ENCODE peak calls at places on chromosomes 3 and 15, in seven cellular contexts. One of them, this sample, is unnamed.

GRCh38 chr3:108897883-108898282 is 55.8 kb downstream of the GUCA1C start:
- DNase-seq in HepG2: no peak
- DNase-seq in heart left ventricle: no peak
- DNase-seq in suprapubic skin: no peak
- DNase-seq in tibial nerve: no peak
- DNase-seq in sigmoid colon: no peak
- DNase-seq in Peyer's patch: no peak
- DNase-seq in this sample: no peak

GRCh38 chr3:52346623-52347530 is 30.8 kb downstream of the DNAH1 start:
- DNase-seq in HepG2: no peak
- DNase-seq in heart left ventricle: peak
- DNase-seq in suprapubic skin: no peak
- DNase-seq in tibial nerve: no peak
- DNase-seq in sigmoid colon: no peak
- DNase-seq in Peyer's patch: no peak
- DNase-seq in this sample: no peak

GRCh38 chr15:90062023-90062728 is 40.1 kb downstream of the IDH2 start:
- DNase-seq in HepG2: no peak
- DNase-seq in heart left ventricle: peak
- DNase-seq in suprapubic skin: no peak
- DNase-seq in tibial nerve: no peak
- DNase-seq in sigmoid colon: no peak
- DNase-seq in Peyer's patch: peak
- DNase-seq in this sample: peak

GRCh38 chr3:141498592-141499223 is 11.9 kb downstream of the RASA2 start:
- DNase-seq in HepG2: no peak
- DNase-seq in heart left ventricle: peak
- DNase-seq in suprapubic skin: no peak
- DNase-seq in tibial nerve: peak
- DNase-seq in sigmoid colon: no peak
- DNase-seq in Peyer's patch: no peak
- DNase-seq in this sample: no peak

GRCh38 chr15:27704939-27705514 is 394.1 kb downstream of the OCA2 start:
- DNase-seq in HepG2: no peak
- DNase-seq in heart left ventricle: no peak
- DNase-seq in suprapubic skin: no peak
- DNase-seq in tibial nerve: no peak
- DNase-seq in sigmoid colon: no peak
- DNase-seq in Peyer's patch: no peak
- DNase-seq in this sample: no peak

GRCh38 chr15:84781505-84781904 is 33.1 kb downstream of the ZNF592 start:
- DNase-seq in HepG2: no peak
- DNase-seq in heart left ventricle: no peak
- DNase-seq in suprapubic skin: no peak
- DNase-seq in tibial nerve: no peak
- DNase-seq in sigmoid colon: no peak
- DNase-seq in Peyer's patch: no peak
- DNase-seq in this sample: no peak

GRCh38 chr3:56819016-56819809 is 17.5 kb upstream of the ARHGEF3 start:
- DNase-seq in HepG2: peak
- DNase-seq in heart left ventricle: no peak
- DNase-seq in suprapubic skin: no peak
- DNase-seq in tibial nerve: no peak
- DNase-seq in sigmoid colon: no peak
- DNase-seq in Peyer's patch: no peak
- DNase-seq in this sample: no peak

GRCh38 chr3:11236588-11237461 is 35.4 kb upstream of the ATG7 start:
- DNase-seq in HepG2: peak
- DNase-seq in heart left ventricle: peak
- DNase-seq in suprapubic skin: no peak
- DNase-seq in tibial nerve: peak
- DNase-seq in sigmoid colon: no peak
- DNase-seq in Peyer's patch: peak
- DNase-seq in this sample: peak

GRCh38 chr15:66945842-66946241 is 119.6 kb upstream of the SMAD3 start:
- DNase-seq in HepG2: no peak
- DNase-seq in heart left ventricle: no peak
- DNase-seq in suprapubic skin: no peak
- DNase-seq in tibial nerve: no peak
- DNase-seq in sigmoid colon: peak
- DNase-seq in Peyer's patch: no peak
- DNase-seq in this sample: no peak

GRCh38 chr3:155069729-155070128 is 10.4 kb upstream of the MME start:
- DNase-seq in HepG2: no peak
- DNase-seq in heart left ventricle: no peak
- DNase-seq in suprapubic skin: no peak
- DNase-seq in tibial nerve: no peak
- DNase-seq in sigmoid colon: no peak
- DNase-seq in Peyer's patch: no peak
- DNase-seq in this sample: no peak

GRCh38 chr3:157572559-157573270 is 69.5 kb upstream of the VEPH1 start:
- DNase-seq in HepG2: peak
- DNase-seq in heart left ventricle: no peak
- DNase-seq in suprapubic skin: no peak
- DNase-seq in tibial nerve: no peak
- DNase-seq in sigmoid colon: no peak
- DNase-seq in Peyer's patch: no peak
- DNase-seq in this sample: no peak

GRCh38 chr3:186216903-186217819 is 108.3 kb upstream of the ETV5 start:
- DNase-seq in HepG2: no peak
- DNase-seq in heart left ventricle: no peak
- DNase-seq in suprapubic skin: no peak
- DNase-seq in tibial nerve: no peak
- DNase-seq in sigmoid colon: no peak
- DNase-seq in Peyer's patch: no peak
- DNase-seq in this sample: no peak

GRCh38 chr3:123291404-123291803 is 89.7 kb downstream of the SEC22A start:
- DNase-seq in HepG2: no peak
- DNase-seq in heart left ventricle: no peak
- DNase-seq in suprapubic skin: no peak
- DNase-seq in tibial nerve: no peak
- DNase-seq in sigmoid colon: peak
- DNase-seq in Peyer's patch: peak
- DNase-seq in this sample: no peak

GRCh38 chr15:90143176-90143655 is 40.9 kb upstream of the IDH2 start:
- DNase-seq in HepG2: no peak
- DNase-seq in heart left ventricle: peak
- DNase-seq in suprapubic skin: no peak
- DNase-seq in tibial nerve: no peak
- DNase-seq in sigmoid colon: peak
- DNase-seq in Peyer's patch: peak
- DNase-seq in this sample: peak

GRCh38 chr3:106030620-106030945 is 161.8 kb upstream of the CBLB start:
- DNase-seq in HepG2: no peak
- DNase-seq in heart left ventricle: no peak
- DNase-seq in suprapubic skin: no peak
- DNase-seq in tibial nerve: no peak
- DNase-seq in sigmoid colon: no peak
- DNase-seq in Peyer's patch: no peak
- DNase-seq in this sample: no peak

GRCh38 chr15:51253385-51253784 is 85.0 kb downstream of the CYP19A1 start:
- DNase-seq in HepG2: no peak
- DNase-seq in heart left ventricle: no peak
- DNase-seq in suprapubic skin: no peak
- DNase-seq in tibial nerve: no peak
- DNase-seq in sigmoid colon: no peak
- DNase-seq in Peyer's patch: no peak
- DNase-seq in this sample: no peak

GRCh38 chr3:124686028-124686670 is 44.1 kb upstream of the UMPS start:
- DNase-seq in HepG2: no peak
- DNase-seq in heart left ventricle: no peak
- DNase-seq in suprapubic skin: no peak
- DNase-seq in tibial nerve: no peak
- DNase-seq in sigmoid colon: no peak
- DNase-seq in Peyer's patch: no peak
- DNase-seq in this sample: no peak

GRCh38 chr3:186361246-186361611 is 805 bp downstream of the DGKG start:
- DNase-seq in HepG2: no peak
- DNase-seq in heart left ventricle: no peak
- DNase-seq in suprapubic skin: no peak
- DNase-seq in tibial nerve: no peak
- DNase-seq in sigmoid colon: no peak
- DNase-seq in Peyer's patch: no peak
- DNase-seq in this sample: no peak

GRCh38 chr3:13051066-13051465 is 22.2 kb downstream of the IQSEC1 start:
- DNase-seq in HepG2: no peak
- DNase-seq in heart left ventricle: no peak
- DNase-seq in suprapubic skin: no peak
- DNase-seq in tibial nerve: no peak
- DNase-seq in sigmoid colon: no peak
- DNase-seq in Peyer's patch: no peak
- DNase-seq in this sample: no peak

GRCh38 chr3:39869890-39870289 is 60.5 kb downstream of the MYRIP start:
- DNase-seq in HepG2: no peak
- DNase-seq in heart left ventricle: no peak
- DNase-seq in suprapubic skin: no peak
- DNase-seq in tibial nerve: no peak
- DNase-seq in sigmoid colon: no peak
- DNase-seq in Peyer's patch: no peak
- DNase-seq in this sample: no peak

GRCh38 chr3:142356818-142357217 is 91.0 kb downstream of the XRN1 start:
- DNase-seq in HepG2: no peak
- DNase-seq in heart left ventricle: no peak
- DNase-seq in suprapubic skin: no peak
- DNase-seq in tibial nerve: no peak
- DNase-seq in sigmoid colon: no peak
- DNase-seq in Peyer's patch: no peak
- DNase-seq in this sample: no peak

GRCh38 chr15:59689626-59690236 is 611 bp upstream of the BNIP2 start:
- DNase-seq in HepG2: peak
- DNase-seq in heart left ventricle: peak
- DNase-seq in suprapubic skin: peak
- DNase-seq in tibial nerve: peak
- DNase-seq in sigmoid colon: peak
- DNase-seq in Peyer's patch: peak
- DNase-seq in this sample: peak
- TF ChIP-seq POLR2A in HepG2: no peak
- TF ChIP-seq POLR2A in heart left ventricle: no peak
- TF ChIP-seq POLR2A in suprapubic skin: peak
- TF ChIP-seq POLR2A in tibial nerve: no peak
- TF ChIP-seq POLR2A in sigmoid colon: no peak
- TF ChIP-seq POLR2A in Peyer's patch: no peak
- TF ChIP-seq POLR2A in this sample: no peak

GRCh38 chr3:63995056-63995576 is 28.2 kb downstream of the PSMD6 start:
- DNase-seq in HepG2: no peak
- DNase-seq in heart left ventricle: no peak
- DNase-seq in suprapubic skin: no peak
- DNase-seq in tibial nerve: no peak
- DNase-seq in sigmoid colon: no peak
- DNase-seq in Peyer's patch: no peak
- DNase-seq in this sample: no peak
- H3K27ac ChIP-seq in HepG2: no peak
- H3K27ac ChIP-seq in heart left ventricle: no peak
- H3K27ac ChIP-seq in suprapubic skin: no peak
- H3K27ac ChIP-seq in tibial nerve: no peak
- H3K27ac ChIP-seq in sigmoid colon: no peak
- H3K27ac ChIP-seq in Peyer's patch: no peak
- H3K27ac ChIP-seq in this sample: no peak

DNA sequence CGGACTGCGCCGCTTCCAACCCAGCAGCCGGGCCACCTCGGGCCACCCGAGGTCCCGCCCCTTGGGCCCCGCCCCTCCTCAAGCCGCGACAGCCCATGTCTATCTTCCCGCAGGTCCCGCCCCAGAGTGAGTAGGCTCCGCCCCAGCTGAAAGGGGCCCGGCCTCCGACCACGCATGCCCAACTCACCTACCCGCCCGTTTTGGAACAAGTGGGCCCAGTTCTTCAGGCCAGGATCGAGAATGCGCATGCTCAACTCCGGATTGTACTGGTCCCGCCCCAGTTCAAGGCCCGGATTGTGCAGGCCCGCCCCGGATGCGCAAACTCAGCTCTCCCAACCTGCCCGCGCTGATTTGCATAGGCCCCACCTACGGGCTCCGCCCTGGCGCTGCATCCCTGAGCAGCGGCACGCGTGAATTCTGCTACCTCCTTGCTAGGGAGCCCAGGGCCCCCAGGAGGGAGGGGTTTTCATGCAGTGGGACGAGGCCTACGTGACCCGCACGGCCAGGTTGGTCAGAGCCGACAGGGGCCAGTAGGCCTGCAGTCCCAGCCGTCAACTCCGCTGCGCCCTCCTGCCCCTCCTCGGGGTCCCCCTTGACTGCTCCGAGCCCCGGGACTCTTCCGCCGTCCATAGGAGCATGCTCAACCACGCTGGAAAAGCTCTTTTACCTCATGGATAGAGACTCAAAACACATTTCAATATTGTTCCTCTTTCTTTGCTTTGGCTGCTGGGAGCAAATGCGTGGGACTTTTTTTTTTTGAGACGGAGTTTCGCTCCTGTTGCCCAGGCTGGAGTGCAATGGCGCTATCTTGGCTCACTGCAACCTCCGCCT is at the start of gene PFKFB4:
- DNase-seq in HepG2: peak
- DNase-seq in heart left ventricle: peak
- DNase-seq in suprapubic skin: peak
- DNase-seq in tibial nerve: peak
- DNase-seq in sigmoid colon: peak
- DNase-seq in Peyer's patch: peak
- DNase-seq in this sample: peak
- TF ChIP-seq POLR2A in HepG2: peak
- TF ChIP-seq POLR2A in heart left ventricle: peak
- TF ChIP-seq POLR2A in suprapubic skin: no peak
- TF ChIP-seq POLR2A in tibial nerve: no peak
- TF ChIP-seq POLR2A in sigmoid colon: no peak
- TF ChIP-seq POLR2A in Peyer's patch: no peak
- TF ChIP-seq POLR2A in this sample: peak

DNA sequence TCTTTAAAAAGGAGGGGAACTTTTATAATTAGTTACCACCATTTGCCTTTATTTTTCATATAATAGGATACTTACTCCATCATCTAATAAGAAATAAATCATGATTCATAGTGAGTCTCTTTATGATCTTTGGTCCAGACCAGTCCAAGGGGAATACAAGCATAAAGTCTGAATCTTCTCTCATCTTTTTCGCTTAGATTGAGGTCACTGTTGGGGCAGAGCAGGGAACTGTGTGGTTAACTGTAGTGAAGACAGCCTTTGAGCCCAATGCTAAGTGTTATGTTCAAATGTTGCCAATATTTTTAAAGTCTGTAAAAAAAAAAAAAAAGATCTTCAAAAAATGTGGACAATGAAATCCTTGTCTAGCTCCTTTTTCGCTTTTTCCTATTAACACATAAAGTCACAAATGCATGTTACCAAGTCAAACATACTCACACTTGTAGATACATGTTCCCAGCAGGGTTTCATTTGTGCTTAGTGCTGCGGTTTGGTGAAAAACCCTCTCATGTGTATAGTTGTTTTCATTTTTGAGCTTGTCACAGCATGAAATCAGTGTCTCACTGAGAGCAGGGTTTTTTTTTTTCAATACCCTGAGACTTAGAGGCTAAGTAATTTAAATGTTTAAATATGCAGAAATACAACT is 72.1 kb downstream of the EPHA3 start:
- DNase-seq in HepG2: no peak
- DNase-seq in heart left ventricle: no peak
- DNase-seq in suprapubic skin: no peak
- DNase-seq in tibial nerve: no peak
- DNase-seq in sigmoid colon: no peak
- DNase-seq in Peyer's patch: no peak
- DNase-seq in this sample: no peak
- H3K27ac ChIP-seq in HepG2: no peak
- H3K27ac ChIP-seq in heart left ventricle: no peak
- H3K27ac ChIP-seq in suprapubic skin: no peak
- H3K27ac ChIP-seq in tibial nerve: no peak
- H3K27ac ChIP-seq in sigmoid colon: no peak
- H3K27ac ChIP-seq in Peyer's patch: no peak
- H3K27ac ChIP-seq in this sample: no peak

GRCh38 chr3:14132120-14132519 is 7.3 kb downstream of the TMEM43 start:
- DNase-seq in HepG2: no peak
- DNase-seq in heart left ventricle: no peak
- DNase-seq in suprapubic skin: no peak
- DNase-seq in tibial nerve: no peak
- DNase-seq in sigmoid colon: no peak
- DNase-seq in Peyer's patch: no peak
- DNase-seq in this sample: no peak
- TF ChIP-seq POLR2A in HepG2: no peak
- TF ChIP-seq POLR2A in heart left ventricle: no peak
- TF ChIP-seq POLR2A in suprapubic skin: no peak
- TF ChIP-seq POLR2A in tibial nerve: no peak
- TF ChIP-seq POLR2A in sigmoid colon: no peak
- TF ChIP-seq POLR2A in Peyer's patch: no peak
- TF ChIP-seq POLR2A in this sample: no peak